ENCODE peak calls at places on chromosome 1, in four cellular contexts. One of them, this sample, is unnamed.

GRCh38 chr1:71046891-71047634 is 553 bp downstream of the PTGER3 start:
- DNase-seq in EL: no peak
- DNase-seq in HuH-7: no peak
- DNase-seq in DMS 273 treated with DMSO at 0.1 percent for 48 hours: no peak
- DNase-seq in this sample: peak

GRCh38 chr1:180026556-180026955 is 71.9 kb downstream of the CEP350 start:
- DNase-seq in EL: peak
- DNase-seq in HuH-7: no peak
- DNase-seq in DMS 273 treated with DMSO at 0.1 percent for 48 hours: no peak
- DNase-seq in this sample: no peak

GRCh38 chr1:32967863-32968571 is 3.4 kb upstream of the RNF19B start:
- DNase-seq in EL: peak
- DNase-seq in HuH-7: no peak
- DNase-seq in DMS 273 treated with DMSO at 0.1 percent for 48 hours: no peak
- DNase-seq in this sample: no peak

GRCh38 chr1:90104941-90105593 is 110.2 kb downstream of the ZNF326 start:
- DNase-seq in EL: no peak
- DNase-seq in HuH-7: no peak
- DNase-seq in DMS 273 treated with DMSO at 0.1 percent for 48 hours: no peak
- DNase-seq in this sample: no peak

GRCh38 chr1:156658945-156659574 is 17.1 kb downstream of the BCAN start:
- DNase-seq in EL: no peak
- DNase-seq in HuH-7: no peak
- DNase-seq in DMS 273 treated with DMSO at 0.1 percent for 48 hours: no peak
- DNase-seq in this sample: no peak

GRCh38 chr1:232319106-232319505 is 310.8 kb downstream of the SIPA1L2 start:
- DNase-seq in EL: no peak
- DNase-seq in HuH-7: no peak
- DNase-seq in DMS 273 treated with DMSO at 0.1 percent for 48 hours: no peak
- DNase-seq in this sample: no peak

GRCh38 chr1:11487196-11487751 is 8.3 kb downstream of the DISP3 start:
- DNase-seq in EL: no peak
- DNase-seq in HuH-7: no peak
- DNase-seq in DMS 273 treated with DMSO at 0.1 percent for 48 hours: no peak
- DNase-seq in this sample: no peak

GRCh38 chr1:206693592-206693991 is 8.9 kb downstream of the MAPKAPK2 start:
- DNase-seq in EL: peak
- DNase-seq in HuH-7: no peak
- DNase-seq in DMS 273 treated with DMSO at 0.1 percent for 48 hours: no peak
- DNase-seq in this sample: no peak

GRCh38 chr1:63635681-63636080 is 42.5 kb downstream of the PGM1 start:
- DNase-seq in EL: peak
- DNase-seq in HuH-7: no peak
- DNase-seq in DMS 273 treated with DMSO at 0.1 percent for 48 hours: no peak
- DNase-seq in this sample: no peak

GRCh38 chr1:77945345-77945744 is 33.5 kb downstream of the FUBP1 start:
- DNase-seq in EL: no peak
- DNase-seq in HuH-7: no peak
- DNase-seq in DMS 273 treated with DMSO at 0.1 percent for 48 hours: no peak
- DNase-seq in this sample: no peak

GRCh38 chr1:95992013-95992412 is 729.6 kb upstream of the PTBP2 start:
- DNase-seq in EL: no peak
- DNase-seq in HuH-7: no peak
- DNase-seq in DMS 273 treated with DMSO at 0.1 percent for 48 hours: no peak
- DNase-seq in this sample: no peak

GRCh38 chr1:201026746-201027145 is 3.2 kb upstream of the KIF21B start:
- DNase-seq in EL: no peak
- DNase-seq in HuH-7: no peak
- DNase-seq in DMS 273 treated with DMSO at 0.1 percent for 48 hours: no peak
- DNase-seq in this sample: no peak

GRCh38 chr1:42003433-42003832 is 84.7 kb upstream of the HIVEP3 start:
- DNase-seq in EL: no peak
- DNase-seq in HuH-7: no peak
- DNase-seq in DMS 273 treated with DMSO at 0.1 percent for 48 hours: peak
- DNase-seq in this sample: no peak

GRCh38 chr1:26771643-26772321 is 16.0 kb upstream of the PIGV start:
- DNase-seq in EL: peak
- DNase-seq in HuH-7: peak
- DNase-seq in DMS 273 treated with DMSO at 0.1 percent for 48 hours: peak
- DNase-seq in this sample: no peak

GRCh38 chr1:16367968-16368910 is 1.2 kb downstream of the SZRD1 start:
- DNase-seq in EL: peak
- DNase-seq in HuH-7: no peak
- DNase-seq in DMS 273 treated with DMSO at 0.1 percent for 48 hours: no peak
- DNase-seq in this sample: no peak

GRCh38 chr1:100441651-100442050 is 89.3 kb downstream of the CDC14A start:
- DNase-seq in EL: no peak
- DNase-seq in HuH-7: no peak
- DNase-seq in DMS 273 treated with DMSO at 0.1 percent for 48 hours: no peak
- DNase-seq in this sample: no peak

GRCh38 chr1:209411491-209411929 is 172.0 kb upstream of the CAMK1G start:
- DNase-seq in EL: peak
- DNase-seq in HuH-7: no peak
- DNase-seq in DMS 273 treated with DMSO at 0.1 percent for 48 hours: no peak
- DNase-seq in this sample: no peak